ENCODE peak calls at places on chromosome 9, in seven cellular contexts. D is thyroid gland, R is H7, N is adrenal gland, K is tibial artery, W is HepG2, H is GM23338. X is an unnamed sample.

GRCh38 chr9:107190031-107190935 is 92.8 kb upstream of the RAD23B start:
- DNase-seq in K (no peak), N (no peak), W (peak), H (no peak), D (no peak), R (no peak), X (no peak)

GRCh38 chr9:109063765-109064164 is 50.5 kb upstream of the CTNNAL1 start:
- DNase-seq in H (no peak), R (no peak), K (no peak), D (peak), N (no peak), W (no peak), X (no peak)

GRCh38 chr9:7348692-7349091 is 450.9 kb downstream of the DMAC1 start:
- DNase-seq in N (no peak), R (no peak), D (no peak), H (no peak), K (no peak), W (no peak), X (no peak)

GRCh38 chr9:105539452-105539851 is 18.5 kb upstream of the FKTN start:
- DNase-seq in D (no peak), R (no peak), N (no peak), H (peak), K (no peak), W (no peak), X (no peak)

GRCh38 chr9:71910602-71911060 is 362 bp downstream of the ABHD17B start:
- DNase-seq in H (no peak), N (no peak), D (no peak), K (peak), R (no peak), W (no peak), X (no peak)

GRCh38 chr9:98484218-98484617 is 224.5 kb downstream of the GABBR2 start:
- DNase-seq in D (peak), N (no peak), H (peak), W (no peak), R (no peak), K (no peak), X (no peak)

GRCh38 chr9:94084314-94084713 is at the start of gene PTPDC1:
- DNase-seq in K (no peak), R (peak), N (no peak), D (peak), W (peak), H (peak), X (no peak)

GRCh38 chr9:4985376-4986266 is 549 bp downstream of the JAK2 start:
- DNase-seq in H (peak), K (peak), W (no peak), N (peak), R (peak), D (peak), X (peak)

GRCh38 chr9:81841326-81841725 is 86.9 kb upstream of the SPATA31D4 start:
- DNase-seq in D (no peak), K (no peak), N (no peak), R (peak), W (no peak), H (peak), X (no peak)

GRCh38 chr9:99146574-99146973 is 41.7 kb downstream of the TGFBR1 start:
- DNase-seq in K (no peak), R (no peak), H (no peak), N (no peak), D (no peak), W (no peak), X (no peak)

GRCh38 chr9:123375725-123376132 is 19.7 kb downstream of the CRB2 start:
- DNase-seq in H (no peak), W (peak), R (peak), N (peak), K (no peak), D (no peak), X (no peak)

GRCh38 chr9:73200694-73201432 is 49.2 kb downstream of the ANXA1 start:
- DNase-seq in N (no peak), H (peak), R (no peak), W (peak), K (no peak), D (no peak), X (no peak)

GRCh38 chr9:97237951-97238851 is 69.3 kb upstream of the CCDC180 start:
- DNase-seq in W (peak), N (peak), K (peak), H (peak), D (peak), R (peak), X (peak)

GRCh38 chr9:137309368-137310189 is 7.5 kb upstream of the NRARP start:
- DNase-seq in R (peak), W (no peak), D (no peak), N (no peak), H (no peak), K (no peak), X (no peak)

GRCh38 chr9:129282308-129283211 is 104.5 kb upstream of the IER5L start:
- DNase-seq in W (peak), H (peak), D (peak), K (peak), R (peak), N (no peak), X (peak)
- H3K4me3 ChIP-seq in W (peak), H (no peak), D (peak), K (peak), R (no peak), N (no peak), X (no peak)

GRCh38 chr9:36640982-36641381 is 68.3 kb downstream of the MELK start:
- DNase-seq in R (no peak), K (no peak), N (no peak), D (no peak), W (no peak), H (no peak), X (no peak)

GRCh38 chr9:36642817-36643216 is 70.1 kb downstream of the MELK start:
- DNase-seq in R (no peak), K (no peak), H (no peak), N (no peak), D (no peak), W (no peak), X (no peak)

GRCh38 chr9:36632892-36633291 is 60.2 kb downstream of the MELK start:
- DNase-seq in R (peak), N (no peak), D (no peak), W (peak), K (no peak), H (peak), X (no peak)

DNA sequence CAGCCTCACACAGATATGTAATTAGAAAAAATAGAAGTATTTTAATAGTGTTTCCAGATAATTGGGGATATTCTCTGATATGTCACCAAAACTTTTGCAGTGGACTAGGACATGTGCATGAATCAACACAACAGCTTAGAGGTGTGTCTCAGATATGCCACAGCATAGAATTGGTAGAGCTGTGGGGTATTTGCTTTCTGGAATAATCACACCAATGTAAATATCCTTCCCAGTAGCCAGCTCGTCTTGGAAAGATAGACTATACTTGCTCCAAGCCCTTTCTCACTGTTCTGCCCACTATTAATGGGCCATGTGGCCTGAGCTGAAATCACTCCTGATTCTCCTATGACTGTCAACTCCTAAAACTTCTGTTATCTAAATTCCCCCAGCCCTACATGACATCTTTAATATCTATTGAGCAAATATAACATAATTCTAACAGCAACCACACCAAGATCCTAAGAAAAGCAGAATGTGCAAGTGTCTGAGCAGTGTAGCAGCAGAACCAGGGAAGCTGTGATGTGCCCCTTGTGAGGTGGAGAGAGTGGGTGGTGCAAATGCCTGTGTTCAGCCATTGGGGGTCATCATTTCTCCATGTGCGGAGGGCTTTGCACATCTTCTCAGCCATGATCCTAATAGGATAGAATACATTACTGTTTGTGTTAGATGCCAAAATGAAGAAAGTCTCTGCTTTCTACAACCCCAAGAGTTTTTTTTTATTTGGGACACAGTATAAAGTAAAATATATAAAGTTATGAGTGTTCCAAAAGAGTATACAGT is 65.0 kb downstream of the MELK start:
- DNase-seq in N (no peak), K (no peak), R (no peak), H (no peak), W (no peak), D (no peak), X (no peak)
- H3K4me3 ChIP-seq in N (no peak), K (no peak), R (no peak), H (no peak), W (no peak), D (no peak), X (no peak)

DNA sequence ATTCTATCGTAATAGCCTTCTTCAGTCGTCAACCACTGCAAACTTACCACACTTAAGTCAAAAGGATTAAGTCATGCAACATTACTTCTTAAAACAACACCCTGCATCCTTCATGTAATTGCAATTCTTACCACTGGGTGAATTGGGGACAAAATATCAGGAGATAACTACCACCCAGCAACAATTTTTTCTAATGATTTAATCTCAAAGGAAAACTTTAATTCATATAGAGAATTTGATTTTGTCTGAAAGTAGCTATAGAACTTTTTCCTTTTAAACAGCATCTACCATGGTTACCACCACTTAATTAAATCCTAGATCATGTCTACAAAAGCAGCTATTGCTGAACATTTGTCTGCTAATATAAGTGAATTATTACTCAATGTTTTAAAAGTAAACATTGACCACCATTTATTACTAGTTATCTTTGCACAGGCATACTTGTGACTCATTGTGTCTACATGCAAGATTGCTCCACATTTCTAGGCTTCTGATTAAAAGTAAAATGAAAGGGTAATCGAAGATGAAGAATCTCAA is 10.5 kb downstream of the MLLT3 start:
- DNase-seq in K (no peak), R (no peak), W (peak), H (peak), D (no peak), N (no peak), X (no peak)
- H3K4me3 ChIP-seq in K (no peak), R (no peak), W (no peak), H (no peak), D (no peak), N (no peak), X (no peak)

GRCh38 chr9:20619492-20619860 is 2.8 kb downstream of the MLLT3 start:
- DNase-seq in W (no peak), D (no peak), R (no peak), N (no peak), K (no peak), H (no peak), X (no peak)
- H3K4me3 ChIP-seq in W (no peak), D (peak), R (no peak), N (no peak), K (peak), H (peak), X (no peak)

DNA sequence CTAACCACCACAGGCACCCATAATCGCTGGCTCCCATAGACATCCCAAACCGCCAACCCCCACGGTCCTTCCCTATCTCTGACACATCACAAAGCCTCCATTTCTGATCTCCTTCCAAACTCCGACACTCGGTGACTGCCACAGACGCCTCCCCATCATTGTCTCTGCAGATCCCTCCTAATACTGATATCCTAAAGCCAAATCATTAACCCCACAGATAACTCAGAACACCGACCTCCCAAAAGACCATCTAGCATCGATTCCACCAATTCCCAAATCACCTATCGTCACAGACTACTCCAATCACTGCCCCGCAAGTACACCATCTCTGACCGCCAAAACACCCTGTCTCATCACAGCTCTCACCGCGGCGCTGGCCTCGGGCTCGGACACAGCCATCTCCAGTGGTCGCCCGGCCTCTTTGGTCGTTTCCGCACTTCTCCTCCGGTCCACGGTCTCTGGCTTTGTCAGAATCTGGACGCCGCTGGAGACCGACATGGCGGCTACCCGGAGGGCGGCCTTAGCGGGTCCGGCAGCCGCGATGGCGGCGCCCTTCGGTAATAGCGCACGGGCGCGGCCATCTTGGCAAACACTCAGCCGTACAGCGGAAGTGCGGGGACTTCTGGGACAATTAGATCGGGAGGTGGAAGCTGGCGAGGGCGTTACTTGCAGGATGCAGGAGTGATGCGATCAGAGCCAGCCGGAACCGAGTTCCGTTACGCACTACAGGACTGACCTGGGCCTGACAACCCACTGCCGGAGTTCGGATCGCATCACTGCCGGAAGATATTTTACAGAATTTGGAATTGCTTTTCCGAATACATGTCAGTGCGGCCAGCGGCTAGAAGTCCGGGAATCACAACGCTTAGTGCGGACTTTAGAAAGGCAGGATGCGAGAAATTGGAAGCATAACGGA is at the start of gene ZFP37:
- DNase-seq in W (peak), K (peak), H (peak), D (peak), N (peak), R (peak), X (peak)
- H3K4me3 ChIP-seq in W (peak), K (peak), H (peak), D (peak), N (peak), R (peak), X (peak)

GRCh38 chr9:706073-706472 is 135.4 kb upstream of the DMRT1 start:
- DNase-seq in N (no peak), K (no peak), W (peak), R (no peak), D (no peak), H (no peak), X (no peak)

GRCh38 chr9:706606-707451 is 134.7 kb upstream of the DMRT1 start:
- DNase-seq in D (peak), H (peak), K (peak), N (peak), W (peak), R (peak), X (peak)

GRCh38 chr9:710951-711745 is 130.3 kb upstream of the DMRT1 start:
- DNase-seq in N (no peak), R (no peak), D (no peak), W (no peak), K (no peak), H (no peak), X (no peak)

GRCh38 chr9:708182-708555 is 133.3 kb upstream of the DMRT1 start:
- DNase-seq in D (peak), N (no peak), H (no peak), W (no peak), R (no peak), K (no peak), X (peak)

DNA sequence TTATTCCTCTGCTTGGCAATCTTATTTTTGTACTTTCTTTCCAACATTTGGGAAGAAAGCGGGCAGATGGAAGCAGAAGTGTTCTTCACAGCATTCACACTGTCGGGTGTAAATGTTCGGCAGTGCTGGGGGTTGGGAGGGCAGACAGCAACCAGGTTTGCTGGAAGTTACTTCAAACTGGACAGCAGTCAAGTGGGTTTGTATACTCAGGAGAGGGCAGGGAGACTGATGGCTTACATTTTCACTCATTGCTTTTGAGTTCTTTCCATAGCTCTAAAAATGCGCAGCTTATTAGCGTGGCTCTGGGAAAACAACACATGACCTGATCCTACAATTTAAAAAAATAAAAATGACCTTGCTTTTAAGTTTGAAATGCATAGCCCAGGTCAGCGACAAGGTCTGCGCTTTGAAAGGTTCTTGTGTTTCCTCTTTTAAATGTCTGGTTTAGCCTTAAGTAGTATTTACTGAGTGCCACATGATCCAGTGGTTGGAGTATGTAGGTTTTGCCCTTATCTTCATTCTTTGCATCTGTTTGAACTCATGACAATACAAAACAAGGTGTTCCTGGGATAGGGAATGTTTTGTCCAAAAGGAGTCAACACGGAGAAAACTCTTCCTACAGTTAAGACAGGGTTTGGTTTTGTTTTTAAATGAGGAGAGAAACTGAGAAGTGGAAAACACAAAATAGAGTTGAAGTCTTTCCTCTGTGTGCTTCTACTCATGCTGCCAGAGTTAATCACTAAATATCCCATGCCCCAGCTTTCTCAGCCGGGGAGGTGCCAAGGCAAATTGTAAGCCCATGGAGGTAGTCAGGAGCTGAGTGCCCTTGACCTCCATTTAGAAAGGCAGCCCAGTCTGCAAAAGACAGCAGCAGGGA is 132.7 kb upstream of the DMRT1 start:
- DNase-seq in N (peak), D (peak), K (no peak), R (no peak), W (peak), H (no peak), X (peak)
- H3K4me3 ChIP-seq in N (no peak), D (peak), K (peak), R (no peak), W (peak), H (no peak), X (peak)

DNA sequence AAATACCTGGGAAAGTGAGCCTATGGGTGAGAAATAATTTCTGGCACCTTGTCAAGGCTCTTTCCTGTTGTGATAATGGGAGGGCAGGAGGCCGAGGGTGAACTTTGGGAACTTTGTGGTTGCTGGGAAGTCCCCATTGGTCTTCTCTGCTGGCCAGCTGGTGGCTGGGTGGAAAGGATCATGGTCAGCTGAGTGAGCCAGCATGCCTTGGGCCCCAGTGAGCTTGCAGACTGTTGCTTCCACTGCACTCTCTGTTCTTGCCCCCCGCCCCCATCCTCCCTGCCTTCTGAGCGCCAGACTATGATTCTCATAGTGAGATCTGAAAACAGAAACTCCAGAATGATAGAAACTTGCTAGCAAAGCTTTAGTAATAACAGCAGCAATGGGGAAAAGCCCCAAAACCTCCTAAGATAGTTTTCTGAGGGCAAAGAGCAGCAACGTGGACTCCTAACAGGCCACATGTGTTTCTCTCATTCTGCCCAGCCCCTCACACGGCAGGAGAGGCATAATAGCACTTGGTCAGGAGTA is 139.2 kb upstream of the SMARCA2 start:
- DNase-seq in W (no peak), H (no peak), R (no peak), D (no peak), K (no peak), N (no peak), X (no peak)
- H3K4me3 ChIP-seq in W (no peak), H (no peak), R (no peak), D (no peak), K (no peak), N (no peak), X (no peak)

GRCh38 chr9:16728128-16728505 is 142.4 kb downstream of the BNC2 start:
- DNase-seq in H (no peak), D (peak), W (no peak), K (no peak), N (no peak), R (no peak), X (no peak)
- H3K4me3 ChIP-seq in H (peak), D (no peak), W (no peak), K (peak), N (no peak), R (no peak), X (no peak)

GRCh38 chr9:14399736-14400657 is 86.1 kb upstream of the NFIB start:
- DNase-seq in K (no peak), W (no peak), H (no peak), N (no peak), D (no peak), R (no peak), X (no peak)
- H3K4me3 ChIP-seq in K (peak), W (no peak), H (no peak), N (no peak), D (no peak), R (no peak), X (no peak)

GRCh38 chr9:95938724-95939123 is 63.2 kb downstream of the ERCC6L2 start:
- DNase-seq in D (no peak), H (no peak), K (no peak), W (no peak), N (no peak), R (no peak), X (no peak)

GRCh38 chr9:95936579-95937075 is 61.1 kb downstream of the ERCC6L2 start:
- DNase-seq in R (no peak), N (no peak), D (no peak), W (no peak), H (peak), K (no peak), X (no peak)

GRCh38 chr9:95939472-95939871 is 64.0 kb downstream of the ERCC6L2 start:
- DNase-seq in N (no peak), D (no peak), K (no peak), W (no peak), H (no peak), R (no peak), X (no peak)

GRCh38 chr9:95935861-95936578 is 60.5 kb downstream of the ERCC6L2 start:
- DNase-seq in R (no peak), K (no peak), W (no peak), D (no peak), N (no peak), H (no peak), X (no peak)

GRCh38 chr9:95937131-95937530 is 61.6 kb downstream of the ERCC6L2 start:
- DNase-seq in K (no peak), R (no peak), N (no peak), H (no peak), W (no peak), D (no peak), X (no peak)
- H3K4me3 ChIP-seq in K (no peak), R (no peak), N (no peak), H (no peak), W (no peak), D (no peak), X (no peak)

X was measured in body of pancreas.